ENCODE peak calls at places on chromosomes 3 and 15, in ten cellular contexts. One of them, this sample, is unnamed.

GRCh38 chr3:38576131-38577088 is 73.1 kb downstream of the SCN5A start:
- DNase-seq in H54: no peak
- DNase-seq in IMR-90: no peak
- DNase-seq in tibial nerve: no peak
- DNase-seq in A549: no peak
- DNase-seq in sigmoid colon: no peak
- DNase-seq in prostate gland: no peak
- DNase-seq in body of pancreas: no peak
- DNase-seq in erythroblast: no peak
- DNase-seq in ovary: no peak
- DNase-seq in this sample: no peak

GRCh38 chr3:185677146-185677829 is 91.2 kb downstream of the SENP2 start:
- DNase-seq in ovary: no peak
- DNase-seq in H54: peak; percentile 60
- DNase-seq in body of pancreas: no peak
- DNase-seq in erythroblast: peak; percentile 75
- DNase-seq in tibial nerve: no peak
- DNase-seq in IMR-90: peak; percentile 77
- DNase-seq in prostate gland: peak; percentile 46
- DNase-seq in A549: peak; percentile 61
- DNase-seq in sigmoid colon: no peak
- DNase-seq in this sample: no peak

GRCh38 chr15:65355983-65356353 is 21.8 kb downstream of the IGDCC3 start:
- DNase-seq in tibial nerve: no peak
- DNase-seq in H54: no peak
- DNase-seq in body of pancreas: no peak
- DNase-seq in prostate gland: no peak
- DNase-seq in ovary: no peak
- DNase-seq in IMR-90: no peak
- DNase-seq in A549: no peak
- DNase-seq in erythroblast: no peak
- DNase-seq in sigmoid colon: no peak
- DNase-seq in this sample: no peak

GRCh38 chr3:51106242-51106876 is 278.7 kb upstream of the MANF start:
- DNase-seq in prostate gland: no peak
- DNase-seq in sigmoid colon: no peak
- DNase-seq in H54: no peak
- DNase-seq in A549: no peak
- DNase-seq in tibial nerve: no peak
- DNase-seq in erythroblast: no peak
- DNase-seq in ovary: no peak
- DNase-seq in IMR-90: no peak
- DNase-seq in body of pancreas: no peak
- DNase-seq in this sample: no peak

GRCh38 chr3:58880182-58880581 is 169.6 kb downstream of the CFAP20DC start:
- DNase-seq in prostate gland: no peak
- DNase-seq in sigmoid colon: no peak
- DNase-seq in A549: no peak
- DNase-seq in erythroblast: no peak
- DNase-seq in H54: no peak
- DNase-seq in body of pancreas: no peak
- DNase-seq in IMR-90: peak; percentile 77
- DNase-seq in ovary: no peak
- DNase-seq in tibial nerve: no peak
- DNase-seq in this sample: no peak

GRCh38 chr3:124893526-124893925 is 6.4 kb upstream of the ITGB5 start:
- DNase-seq in tibial nerve: no peak
- DNase-seq in prostate gland: peak; percentile 34
- DNase-seq in sigmoid colon: peak; percentile 69
- DNase-seq in body of pancreas: no peak
- DNase-seq in A549: no peak
- DNase-seq in IMR-90: no peak
- DNase-seq in ovary: no peak
- DNase-seq in H54: no peak
- DNase-seq in erythroblast: no peak
- DNase-seq in this sample: no peak

GRCh38 chr3:131110087-131110486 is 83.4 kb downstream of the NEK11 start:
- DNase-seq in H54: peak; percentile 3
- DNase-seq in prostate gland: no peak
- DNase-seq in tibial nerve: no peak
- DNase-seq in ovary: no peak
- DNase-seq in IMR-90: peak; percentile 21
- DNase-seq in A549: no peak
- DNase-seq in sigmoid colon: no peak
- DNase-seq in erythroblast: no peak
- DNase-seq in body of pancreas: no peak
- DNase-seq in this sample: no peak

GRCh38 chr3:53223025-53223424 is 32.8 kb downstream of the TKT start:
- DNase-seq in H54: no peak
- DNase-seq in ovary: no peak
- DNase-seq in A549: no peak
- DNase-seq in prostate gland: no peak
- DNase-seq in sigmoid colon: no peak
- DNase-seq in erythroblast: no peak
- DNase-seq in IMR-90: no peak
- DNase-seq in body of pancreas: no peak
- DNase-seq in tibial nerve: no peak
- DNase-seq in this sample: no peak

GRCh38 chr3:186320862-186321568 is 41.0 kb downstream of the DGKG start:
- DNase-seq in A549: no peak
- DNase-seq in body of pancreas: no peak
- DNase-seq in erythroblast: no peak
- DNase-seq in H54: peak; percentile 21
- DNase-seq in sigmoid colon: no peak
- DNase-seq in prostate gland: no peak
- DNase-seq in IMR-90: peak; percentile 13
- DNase-seq in ovary: no peak
- DNase-seq in tibial nerve: no peak
- DNase-seq in this sample: no peak

GRCh38 chr3:162329514-162329913 is 832.9 kb downstream of the OTOL1 start:
- DNase-seq in sigmoid colon: no peak
- DNase-seq in body of pancreas: no peak
- DNase-seq in prostate gland: no peak
- DNase-seq in ovary: no peak
- DNase-seq in H54: no peak
- DNase-seq in IMR-90: no peak
- DNase-seq in A549: peak; percentile 54
- DNase-seq in tibial nerve: no peak
- DNase-seq in erythroblast: no peak
- DNase-seq in this sample: no peak

DNA sequence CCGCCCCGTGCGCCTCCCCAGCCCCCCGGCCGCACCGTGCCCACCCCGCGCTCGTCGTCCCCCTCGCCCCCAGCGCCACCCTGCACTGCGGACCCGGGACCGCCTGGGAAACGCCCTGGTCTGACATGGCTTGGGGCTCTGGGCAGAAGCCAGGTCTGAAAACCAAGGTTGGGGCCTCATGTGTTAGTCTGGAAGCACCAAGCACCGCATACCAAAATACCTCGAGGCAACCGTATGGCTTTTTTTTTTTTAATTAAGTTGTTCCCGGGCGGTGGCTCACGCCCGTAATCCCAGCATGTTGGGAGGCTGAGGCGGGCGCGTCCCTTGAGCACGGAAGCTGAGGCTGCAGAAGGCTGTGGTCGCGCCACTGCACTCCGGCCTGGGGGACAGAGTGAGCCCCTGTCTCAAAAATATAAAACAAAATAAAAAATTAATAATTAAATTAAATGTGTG is 91.5 kb upstream of the CHD2 start:
- DNase-seq in prostate gland: no peak
- DNase-seq in sigmoid colon: peak; percentile 82
- DNase-seq in H54: no peak
- DNase-seq in erythroblast: no peak
- DNase-seq in tibial nerve: no peak
- DNase-seq in body of pancreas: no peak
- DNase-seq in ovary: peak; percentile 71
- DNase-seq in A549: peak; percentile 83
- DNase-seq in IMR-90: peak; percentile 43
- DNase-seq in this sample: no peak
- TF ChIP-seq POLR2A in prostate gland: no peak
- TF ChIP-seq POLR2A in sigmoid colon: no peak
- TF ChIP-seq POLR2A in H54: no peak
- TF ChIP-seq POLR2A in erythroblast: no peak
- TF ChIP-seq POLR2A in tibial nerve: no peak
- TF ChIP-seq POLR2A in body of pancreas: no peak
- TF ChIP-seq POLR2A in ovary: no peak
- TF ChIP-seq POLR2A in A549: peak; percentile 57
- TF ChIP-seq POLR2A in IMR-90: no peak
- TF ChIP-seq POLR2A in this sample: no peak

GRCh38 chr15:45167631-45168205 is 20.0 kb downstream of the SHF start:
- DNase-seq in ovary: no peak
- DNase-seq in tibial nerve: no peak
- DNase-seq in A549: no peak
- DNase-seq in erythroblast: no peak
- DNase-seq in IMR-90: no peak
- DNase-seq in H54: no peak
- DNase-seq in prostate gland: no peak
- DNase-seq in body of pancreas: no peak
- DNase-seq in sigmoid colon: no peak
- DNase-seq in this sample: no peak

GRCh38 chr15:45165536-45165935 is 22.2 kb downstream of the SHF start:
- DNase-seq in tibial nerve: no peak
- DNase-seq in erythroblast: no peak
- DNase-seq in IMR-90: no peak
- DNase-seq in sigmoid colon: no peak
- DNase-seq in H54: no peak
- DNase-seq in prostate gland: no peak
- DNase-seq in A549: no peak
- DNase-seq in body of pancreas: no peak
- DNase-seq in ovary: no peak
- DNase-seq in this sample: no peak

GRCh38 chr15:45168751-45169551 is 18.8 kb downstream of the SHF start:
- DNase-seq in prostate gland: no peak
- DNase-seq in A549: no peak
- DNase-seq in erythroblast: peak; percentile 81
- DNase-seq in sigmoid colon: no peak
- DNase-seq in tibial nerve: no peak
- DNase-seq in body of pancreas: no peak
- DNase-seq in ovary: no peak
- DNase-seq in H54: no peak
- DNase-seq in IMR-90: no peak
- DNase-seq in this sample: no peak

GRCh38 chr15:45168286-45168685 is 19.5 kb downstream of the SHF start:
- DNase-seq in IMR-90: no peak
- DNase-seq in A549: no peak
- DNase-seq in erythroblast: peak; percentile 31
- DNase-seq in H54: no peak
- DNase-seq in ovary: peak; percentile 48
- DNase-seq in sigmoid colon: no peak
- DNase-seq in tibial nerve: no peak
- DNase-seq in prostate gland: no peak
- DNase-seq in body of pancreas: no peak
- DNase-seq in this sample: no peak

DNA sequence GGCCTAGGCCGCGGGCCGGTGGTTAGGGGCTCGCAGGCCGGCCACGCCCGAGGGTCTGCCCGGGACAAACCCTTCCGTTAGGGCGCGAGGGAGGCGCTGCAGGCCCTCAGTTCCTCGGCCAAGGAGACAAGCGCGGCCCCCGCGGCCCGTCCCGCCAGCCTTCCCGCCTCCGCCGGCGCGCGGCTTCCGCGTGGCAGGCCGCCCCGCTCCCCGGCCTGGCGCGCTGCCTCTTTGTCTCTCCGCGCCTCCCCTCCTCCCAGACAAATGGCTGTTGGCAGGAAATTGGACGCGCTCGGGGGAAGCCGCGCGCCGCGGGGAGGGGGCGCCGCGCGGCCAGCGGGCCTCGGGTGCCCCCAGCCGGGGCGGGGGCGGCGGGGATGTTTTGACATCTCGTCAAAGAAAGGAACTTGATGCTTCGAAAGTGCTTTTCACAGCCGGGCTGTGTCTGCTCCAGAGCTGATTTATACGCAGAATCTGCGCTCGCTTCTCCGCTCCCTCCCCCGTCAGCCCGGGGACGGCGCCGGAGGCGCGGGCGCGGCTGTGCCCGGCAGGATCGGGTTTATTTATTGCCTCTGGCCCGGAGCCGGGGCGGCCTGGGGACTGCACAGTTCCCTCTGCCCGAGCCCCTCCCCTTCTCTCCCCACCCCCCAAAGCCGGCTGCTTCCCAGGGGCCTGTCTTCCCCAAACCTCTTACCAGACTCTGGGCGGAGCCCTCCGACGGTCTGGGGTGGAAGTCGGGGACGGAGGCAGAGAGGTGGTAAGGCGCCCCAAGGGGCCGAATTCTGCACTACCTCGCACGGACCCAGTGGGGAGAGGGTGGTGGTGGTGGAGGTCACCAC is 20.8 kb downstream of the SHF start:
- DNase-seq in prostate gland: peak; percentile 72
- DNase-seq in tibial nerve: peak; percentile 68
- DNase-seq in IMR-90: peak; percentile 75
- DNase-seq in H54: peak; percentile 92
- DNase-seq in body of pancreas: peak; percentile 84
- DNase-seq in A549: peak; percentile 80
- DNase-seq in sigmoid colon: peak; percentile 95
- DNase-seq in ovary: peak; percentile 90
- DNase-seq in erythroblast: peak; percentile 86
- DNase-seq in this sample: peak; percentile 85
- TF ChIP-seq POLR2A in prostate gland: peak; percentile 25
- TF ChIP-seq POLR2A in tibial nerve: peak; percentile 36
- TF ChIP-seq POLR2A in IMR-90: peak; percentile 46
- TF ChIP-seq POLR2A in H54: no peak
- TF ChIP-seq POLR2A in body of pancreas: peak; percentile 77
- TF ChIP-seq POLR2A in A549: peak; percentile 26
- TF ChIP-seq POLR2A in sigmoid colon: no peak
- TF ChIP-seq POLR2A in ovary: peak; percentile 30
- TF ChIP-seq POLR2A in erythroblast: peak; percentile 35
- TF ChIP-seq POLR2A in this sample: no peak

DNA sequence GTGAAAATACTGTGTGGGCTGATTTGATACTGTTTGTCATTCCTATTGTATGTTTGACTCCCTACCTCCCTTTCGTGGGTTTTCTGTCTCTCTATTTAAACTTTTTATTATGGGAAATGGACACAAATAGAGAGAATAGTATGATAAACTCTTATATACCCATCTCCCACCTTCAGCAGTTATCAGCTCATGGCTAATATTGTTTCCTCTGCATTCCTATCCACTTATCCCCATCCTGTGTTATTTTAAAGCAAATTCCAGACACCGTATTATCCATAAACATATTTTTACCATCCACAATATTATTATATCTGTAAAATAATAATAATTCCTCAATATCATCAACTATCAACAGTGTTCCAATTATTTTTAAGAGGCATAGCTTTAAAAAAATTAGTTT is 23.3 kb downstream of the PLCL2 start:
- DNase-seq in sigmoid colon: no peak
- DNase-seq in ovary: no peak
- DNase-seq in A549: no peak
- DNase-seq in tibial nerve: no peak
- DNase-seq in erythroblast: no peak
- DNase-seq in body of pancreas: no peak
- DNase-seq in H54: no peak
- DNase-seq in IMR-90: no peak
- DNase-seq in prostate gland: no peak
- DNase-seq in this sample: no peak
- TF ChIP-seq POLR2A in sigmoid colon: no peak
- TF ChIP-seq POLR2A in ovary: no peak
- TF ChIP-seq POLR2A in A549: no peak
- TF ChIP-seq POLR2A in tibial nerve: no peak
- TF ChIP-seq POLR2A in erythroblast: no peak
- TF ChIP-seq POLR2A in body of pancreas: no peak
- TF ChIP-seq POLR2A in H54: no peak
- TF ChIP-seq POLR2A in IMR-90: no peak
- TF ChIP-seq POLR2A in prostate gland: no peak
- TF ChIP-seq POLR2A in this sample: no peak

GRCh38 chr3:71497367-71497925 is 86.1 kb downstream of the FOXP1 start:
- DNase-seq in A549: no peak
- DNase-seq in ovary: no peak
- DNase-seq in body of pancreas: no peak
- DNase-seq in erythroblast: no peak
- DNase-seq in tibial nerve: no peak
- DNase-seq in sigmoid colon: no peak
- DNase-seq in IMR-90: no peak
- DNase-seq in H54: no peak
- DNase-seq in prostate gland: no peak
- DNase-seq in this sample: no peak
- TF ChIP-seq POLR2A in A549: no peak
- TF ChIP-seq POLR2A in ovary: no peak
- TF ChIP-seq POLR2A in body of pancreas: no peak
- TF ChIP-seq POLR2A in erythroblast: no peak
- TF ChIP-seq POLR2A in tibial nerve: no peak
- TF ChIP-seq POLR2A in sigmoid colon: no peak
- TF ChIP-seq POLR2A in IMR-90: no peak
- TF ChIP-seq POLR2A in H54: no peak
- TF ChIP-seq POLR2A in prostate gland: no peak
- TF ChIP-seq POLR2A in this sample: no peak

This sample was measured in thyroid gland.